ENCODE peak calls at places on chromosomes 6 and 20, in nine cellular contexts. C is fibroblast of lung; J is iris pigment epithelial cell; Z is posterior cingulate gyrus; U is neural progenitor cell; D is NCI-H2029 treated with DMSO at 0.1 percent for 48 hours; M is stimulated activated CD8-positive, alpha-beta memory T cell treated with anti-CD3 and anti-CD28 coated beads, Interleukin-12 subunit alpha, Interleukin-12 subunit beta, amount 100 ng/mL, for 1 hour; E is NCI-H146; R is NCI-H1092 treated with DMSO at 0.1 percent for 48 hours. Q is an unnamed sample.

GRCh38 chr6:45946352-45946751 is 69.3 kb downstream of the CLIC5 start:
- DNase-seq in C (peak), J (peak), Z (no peak), U (peak), D (no peak), M (no peak), E (no peak), R (no peak), Q (peak)

GRCh38 chr20:48630342-48631075 is 197.3 kb downstream of the PREX1 start:
- DNase-seq in C (peak), J (no peak), Z (no peak), U (peak), D (no peak), M (no peak), E (no peak), R (no peak), Q (no peak)

GRCh38 chr6:33698494-33698893 is 13.0 kb downstream of the UQCC2 start:
- DNase-seq in C (no peak), J (no peak), Z (peak), U (no peak), D (no peak), M (no peak), E (no peak), R (no peak), Q (no peak)

GRCh38 chr6:218153-219018 is 73.9 kb upstream of the DUSP22 start:
- DNase-seq in C (no peak), J (no peak), Z (no peak), U (no peak), D (no peak), M (no peak), E (no peak), R (no peak), Q (no peak)

GRCh38 chr6:132768051-132768517 is 10.4 kb upstream of the VNN2 start:
- DNase-seq in C (no peak), J (no peak), Z (no peak), U (peak), D (no peak), M (no peak), E (peak), R (no peak), Q (no peak)

GRCh38 chr20:52529856-52530255 is 338.3 kb upstream of the ZFP64 start:
- DNase-seq in C (peak), J (peak), Z (no peak), U (no peak), D (no peak), M (no peak), E (no peak), R (no peak), Q (peak)

GRCh38 chr6:73566954-73567591 is 46.2 kb upstream of the EEF1A1 start:
- DNase-seq in C (peak), J (peak), Z (no peak), U (no peak), D (no peak), M (no peak), E (no peak), R (no peak), Q (peak)

GRCh38 chr20:17505664-17506517 is 25.3 kb downstream of the BFSP1 start:
- DNase-seq in C (peak), J (peak), Z (no peak), U (no peak), D (no peak), M (no peak), E (no peak), R (no peak), Q (peak)

GRCh38 chr6:122652431-122652830 is 42.2 kb downstream of the PKIB start:
- DNase-seq in C (peak), J (peak), Z (no peak), U (no peak), D (no peak), M (no peak), E (no peak), R (no peak), Q (peak)

GRCh38 chr20:37411408-37412306 is 65.7 kb downstream of the SRC start:
- DNase-seq in C (peak), J (no peak), Z (no peak), U (peak), D (peak), M (no peak), E (no peak), R (peak), Q (no peak)

GRCh38 chr20:47549671-47550070 is 48.0 kb downstream of the NCOA3 start:
- DNase-seq in C (no peak), J (no peak), Z (no peak), U (no peak), D (no peak), M (no peak), E (no peak), R (no peak), Q (no peak)

GRCh38 chr6:49969588-49969987 is at the start of gene DEFB113:
- DNase-seq in C (no peak), J (no peak), Z (no peak), U (no peak), D (no peak), M (no peak), E (no peak), R (no peak), Q (no peak)

GRCh38 chr6:167047554-167047953 is 48.4 kb downstream of the CEP43 start:
- DNase-seq in C (no peak), J (no peak), Z (no peak), U (no peak), D (no peak), M (no peak), E (no peak), R (no peak), Q (no peak)

GRCh38 chr6:34414999-34415858 is 10.6 kb downstream of the RPS10 start:
- DNase-seq in C (peak), J (peak), Z (no peak), U (no peak), D (peak), M (peak), E (peak), R (peak), Q (peak)

GRCh38 chr20:35618372-35619131 is 2.9 kb downstream of the SPAG4 start:
- DNase-seq in C (peak), J (peak), Z (peak), U (peak), D (no peak), M (no peak), E (peak), R (no peak), Q (peak)

GRCh38 chr6:131792091-131792496 is 15.7 kb upstream of the ENPP1 start:
- DNase-seq in C (peak), J (peak), Z (no peak), U (peak), D (no peak), M (no peak), E (no peak), R (no peak), Q (peak)

GRCh38 chr6:110357696-110358535 is at the start of gene METTL24:
- DNase-seq in C (no peak), J (no peak), Z (peak), U (peak), D (no peak), M (no peak), E (peak), R (no peak), Q (no peak)

Q was measured in IMR-90.